ENCODE peak calls at places on chromosomes 4 and X, in nine cellular contexts. Y, W, H, O, A, Z, N, F and G are unnamed samples.

GRCh38 chr4:182144621-182145359 is 98.4 kb upstream of the TENM3 start:
- DNase-seq in Y (no peak), W (no peak), H (no peak), O (no peak), A (no peak), Z (no peak), N (peak), F (peak), G (no peak)

GRCh38 chrX:39969099-39969825 is 128.5 kb downstream of the BCOR start:
- DNase-seq in Y (no peak), W (no peak), H (no peak), O (no peak), A (no peak), Z (no peak), N (no peak), F (peak), G (no peak)

GRCh38 chr4:30717208-30718020 is 2.8 kb upstream of the PCDH7 start:
- DNase-seq in Y (no peak), W (no peak), H (no peak), O (peak), A (peak), Z (peak), N (peak), F (no peak), G (peak)

GRCh38 chrX:96843566-96843965 is 40.1 kb upstream of the RPA4 start:
- DNase-seq in Y (no peak), W (no peak), H (no peak), O (no peak), A (no peak), Z (no peak), N (no peak), F (peak), G (no peak)

GRCh38 chr4:118740869-118741268 is 55.7 kb downstream of the METTL14 start:
- DNase-seq in Y (no peak), W (no peak), H (no peak), O (no peak), A (no peak), Z (peak), N (peak), F (no peak), G (no peak)

GRCh38 chr4:164396439-164396838 is 357.5 kb upstream of the SMIM31 start:
- DNase-seq in Y (no peak), W (no peak), H (no peak), O (no peak), A (no peak), Z (peak), N (no peak), F (peak), G (no peak)

GRCh38 chr4:125666635-125667034 is 351.9 kb downstream of the FAT4 start:
- DNase-seq in Y (no peak), W (no peak), H (no peak), O (no peak), A (no peak), Z (peak), N (peak), F (no peak), G (no peak)

GRCh38 chrX:125205918-125206665 is 113.6 kb upstream of the TEX13C start:
- DNase-seq in Y (no peak), W (no peak), H (no peak), O (no peak), A (no peak), Z (peak), N (no peak), F (peak), G (no peak)

GRCh38 chrX:19410259-19410658 is 66.5 kb downstream of the PDHA1 start:
- DNase-seq in Y (no peak), W (no peak), H (no peak), O (no peak), A (no peak), Z (peak), N (no peak), F (peak), G (no peak)

GRCh38 chr4:168164915-168165548 is 72.7 kb downstream of the ANXA10 start:
- DNase-seq in Y (no peak), W (no peak), H (no peak), O (no peak), A (no peak), Z (no peak), N (no peak), F (no peak), G (no peak)
- H3K4me3 ChIP-seq in Y (no peak), W (no peak), H (no peak), O (no peak), A (no peak), Z (no peak), N (no peak), F (no peak), G (no peak)

GRCh38 chr4:112517067-112517588 is 1.1 kb upstream of the NEUROG2 start:
- DNase-seq in Y (no peak), W (no peak), H (no peak), O (no peak), A (no peak), Z (no peak), N (no peak), F (peak), G (no peak)
- H3K4me3 ChIP-seq in Y (peak), W (peak), H (no peak), O (no peak), A (no peak), Z (no peak), N (no peak), F (no peak), G (no peak)

GRCh38 chrX:137432609-137433008 is 133.3 kb upstream of the ZIC3 start:
- DNase-seq in Y (no peak), W (no peak), H (no peak), O (no peak), A (no peak), Z (peak), N (no peak), F (peak), G (no peak)

GRCh38 chrX:137430301-137430700 is 135.6 kb upstream of the ZIC3 start:
- DNase-seq in Y (no peak), W (no peak), H (no peak), O (no peak), A (no peak), Z (no peak), N (no peak), F (peak), G (no peak)

GRCh38 chrX:137431693-137432488 is 134.0 kb upstream of the ZIC3 start:
- DNase-seq in Y (no peak), W (no peak), H (no peak), O (no peak), A (no peak), Z (no peak), N (no peak), F (peak), G (no peak)

GRCh38 chrX:137428777-137429564 is 137.0 kb upstream of the ZIC3 start:
- DNase-seq in Y (no peak), W (no peak), H (no peak), O (no peak), A (no peak), Z (no peak), N (no peak), F (peak), G (no peak)

GRCh38 chrX:137430984-137431475 is 134.9 kb upstream of the ZIC3 start:
- DNase-seq in Y (no peak), W (no peak), H (no peak), O (no peak), A (no peak), Z (no peak), N (no peak), F (peak), G (no peak)
- H3K4me3 ChIP-seq in Y (no peak), W (no peak), H (no peak), O (no peak), A (no peak), Z (no peak), N (no peak), F (no peak), G (no peak)

GRCh38 chrX:120306640-120307039 is 4.6 kb downstream of the TMEM255A start:
- DNase-seq in Y (no peak), W (no peak), H (no peak), O (no peak), A (no peak), Z (no peak), N (no peak), F (no peak), G (no peak)
- H3K4me3 ChIP-seq in Y (no peak), W (no peak), H (no peak), O (no peak), A (no peak), Z (no peak), N (no peak), F (no peak), G (no peak)

GRCh38 chr4:54643172-54643571 is 14.6 kb upstream of the KIT start:
- DNase-seq in Y (no peak), W (no peak), H (no peak), O (no peak), A (no peak), Z (no peak), N (no peak), F (no peak), G (no peak)

GRCh38 chr4:54651050-54651449 is 6.7 kb upstream of the KIT start:
- DNase-seq in Y (no peak), W (no peak), H (no peak), O (no peak), A (no peak), Z (no peak), N (no peak), F (no peak), G (no peak)

GRCh38 chr4:54643958-54644357 is 13.8 kb upstream of the KIT start:
- DNase-seq in Y (no peak), W (no peak), H (no peak), O (no peak), A (no peak), Z (no peak), N (no peak), F (no peak), G (no peak)

GRCh38 chr4:54645830-54646229 is 11.9 kb upstream of the KIT start:
- DNase-seq in Y (no peak), W (no peak), H (no peak), O (no peak), A (no peak), Z (no peak), N (no peak), F (no peak), G (no peak)

GRCh38 chr4:54647070-54647469 is 10.7 kb upstream of the KIT start:
- DNase-seq in Y (no peak), W (no peak), H (no peak), O (no peak), A (no peak), Z (no peak), N (no peak), F (no peak), G (no peak)
- H3K4me3 ChIP-seq in Y (no peak), W (no peak), H (no peak), O (no peak), A (no peak), Z (no peak), N (no peak), F (no peak), G (no peak)

GRCh38 chr4:153261922-153262321 is 57.7 kb downstream of the TRIM2 start:
- DNase-seq in Y (no peak), W (no peak), H (no peak), O (no peak), A (no peak), Z (no peak), N (no peak), F (no peak), G (no peak)
- H3K4me3 ChIP-seq in Y (no peak), W (no peak), H (no peak), O (no peak), A (no peak), Z (no peak), N (no peak), F (no peak), G (no peak)

GRCh38 chr4:45006078-45006477 is 279.7 kb upstream of the GNPDA2 start:
- DNase-seq in Y (no peak), W (no peak), H (no peak), O (no peak), A (no peak), Z (no peak), N (no peak), F (no peak), G (no peak)
- H3K4me3 ChIP-seq in Y (no peak), W (no peak), H (no peak), O (no peak), A (no peak), Z (no peak), N (no peak), F (no peak), G (no peak)

DNA sequence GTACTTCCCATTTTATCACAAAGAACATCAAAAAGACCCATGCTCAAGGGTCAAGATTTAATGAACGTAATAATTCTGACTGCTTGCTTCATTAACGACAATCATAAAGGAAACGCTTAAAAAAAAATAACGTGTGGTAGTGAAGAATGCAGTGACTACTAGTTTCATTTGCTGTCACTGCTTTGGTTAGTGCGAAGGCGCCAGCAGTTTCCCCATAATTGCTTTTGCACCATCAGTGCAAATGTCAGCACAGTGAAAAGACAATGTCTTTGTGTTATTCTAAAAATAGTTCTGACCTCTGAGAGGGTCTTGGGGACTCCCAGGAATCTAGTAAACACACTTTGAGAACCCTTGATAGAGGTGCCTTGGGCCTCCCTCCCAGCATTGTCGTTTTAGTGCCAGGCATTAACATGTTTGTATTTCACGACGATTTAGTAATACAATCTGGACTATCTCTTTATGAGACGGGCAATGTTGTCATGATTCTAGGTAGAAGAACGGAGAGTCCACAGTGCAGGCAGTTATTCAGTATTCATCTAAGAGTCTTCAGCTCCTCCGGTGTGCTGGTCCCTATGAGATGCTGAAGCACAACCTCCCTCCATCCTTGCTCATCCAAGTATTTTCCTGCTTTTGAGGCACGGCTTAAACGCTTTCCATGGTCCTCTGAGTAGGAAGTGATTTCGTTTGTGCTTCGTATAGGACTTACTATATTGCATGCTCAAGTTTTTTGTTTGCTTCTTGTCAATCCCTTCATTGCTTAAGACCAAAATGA is 71.1 kb downstream of the AFF1 start:
- DNase-seq in Y (peak), W (no peak), H (no peak), O (no peak), A (no peak), Z (no peak), N (no peak), F (peak), G (no peak)
- H3K4me3 ChIP-seq in Y (peak), W (peak), H (peak), O (peak), A (peak), Z (peak), N (peak), F (no peak), G (peak)

GRCh38 chr4:80036949-80037348 is 36.1 kb downstream of the ANTXR2 start:
- DNase-seq in Y (no peak), W (no peak), H (peak), O (no peak), A (no peak), Z (no peak), N (peak), F (no peak), G (peak)
- H3K4me3 ChIP-seq in Y (no peak), W (no peak), H (no peak), O (no peak), A (peak), Z (no peak), N (peak), F (no peak), G (no peak)